ENCODE peak calls at places on chromosomes 2 and 18, in eight cellular contexts. P is fibroblast of the aortic adventitia; N is BE2C; F is NCI-H1105; Z is astrocyte of the cerebellum; G is adrenal gland; W is CD4-positive, alpha-beta T cell; D is iris pigment epithelial cell. K is an unnamed sample.
A peak's percentile ranks its signal among the peaks of the same experiment; 100 is the strongest.

GRCh38 chr18:45201489-45201888 is 413.8 kb upstream of the SLC14A2 start:
- DNase-seq in P (no peak), N (no peak), F (no peak), Z (no peak), G (no peak), W (no peak), D (no peak), K (no peak)

GRCh38 chr2:29016500-29016899 is 35.4 kb downstream of the TOGARAM2 start:
- DNase-seq in P (no peak), N (no peak), F (no peak), Z (no peak), G (peak; percentile 45), W (no peak), D (no peak), K (no peak)

GRCh38 chr18:36688020-36688965 is 140.5 kb downstream of the TPGS2 start:
- DNase-seq in P (peak; percentile 78), N (peak; percentile 59), F (peak; percentile 61), Z (peak; percentile 53), G (peak; percentile 67), W (no peak), D (peak; percentile 70), K (peak; percentile 41)

GRCh38 chr18:48629730-48630324 is 91.0 kb downstream of the CTIF start:
- DNase-seq in P (peak; percentile 99), N (peak; percentile 30), F (no peak), Z (peak; percentile 98), G (peak; percentile 42), W (no peak), D (peak; percentile 95), K (no peak)

GRCh38 chr2:134454931-134455330 is 201.1 kb downstream of the MGAT5 start:
- DNase-seq in P (no peak), N (no peak), F (no peak), Z (no peak), G (no peak), W (no peak), D (no peak), K (no peak)

GRCh38 chr2:125455110-125455509 is 1200.8 kb upstream of the GYPC start:
- DNase-seq in P (no peak), N (no peak), F (no peak), Z (no peak), G (no peak), W (no peak), D (no peak), K (no peak)

GRCh38 chr2:102736174-102736606 is 25.6 kb upstream of the TMEM182 start:
- DNase-seq in P (peak; percentile 16), N (peak; percentile 12), F (peak; percentile 38), Z (no peak), G (no peak), W (peak; percentile 0), D (peak; percentile 28), K (peak; percentile 3)

GRCh38 chr2:61715501-61715900 is 138.4 kb downstream of the FAM161A start:
- DNase-seq in P (no peak), N (no peak), F (no peak), Z (no peak), G (no peak), W (no peak), D (no peak), K (no peak)

GRCh38 chr2:96823203-96823602 is 7.1 kb downstream of the CNNM3 start:
- DNase-seq in P (peak; percentile 62), N (no peak), F (no peak), Z (no peak), G (no peak), W (no peak), D (no peak), K (no peak)

GRCh38 chr18:8685141-8685913 is 20.0 kb upstream of the MTCL1 start:
- DNase-seq in P (peak; percentile 67), N (no peak), F (peak; percentile 18), Z (peak; percentile 59), G (no peak), W (no peak), D (peak; percentile 39), K (no peak)

GRCh38 chr2:101823849-101824248 is 126.3 kb downstream of the MAP4K4 start:
- DNase-seq in P (no peak), N (no peak), F (no peak), Z (no peak), G (no peak), W (no peak), D (peak; percentile 80), K (no peak)

GRCh38 chr2:187976259-187976658 is 315.4 kb upstream of the GULP1 start:
- DNase-seq in P (no peak), N (no peak), F (no peak), Z (no peak), G (no peak), W (no peak), D (no peak), K (no peak)

GRCh38 chr18:24677011-24677410 is 216.6 kb downstream of the HRH4 start:
- DNase-seq in P (peak; percentile 32), N (no peak), F (no peak), Z (no peak), G (no peak), W (no peak), D (no peak), K (no peak)

GRCh38 chr2:154375625-154376020 is 322.9 kb upstream of the KCNJ3 start:
- DNase-seq in P (peak; percentile 73), N (peak; percentile 6), F (peak; percentile 19), Z (peak; percentile 49), G (no peak), W (no peak), D (peak; percentile 32), K (peak; percentile 3)

GRCh38 chr2:73931531-73932500 is 5.1 kb downstream of the DGUOK start:
- DNase-seq in P (no peak), N (no peak), F (no peak), Z (no peak), G (no peak), W (no peak), D (peak; percentile 73), K (no peak)

GRCh38 chr2:15973446-15974202 is 33.3 kb downstream of the MYCN start:
- DNase-seq in P (no peak), N (peak; percentile 91), F (no peak), Z (no peak), G (no peak), W (no peak), D (no peak), K (no peak)

GRCh38 chr2:1136071-1136470 is 185.4 kb downstream of the SNTG2 start:
- DNase-seq in P (no peak), N (no peak), F (no peak), Z (no peak), G (no peak), W (no peak), D (no peak), K (peak; percentile 9)

GRCh38 chr2:122520212-122520611 is 764.8 kb downstream of the TSN start:
- DNase-seq in P (no peak), N (no peak), F (no peak), Z (no peak), G (no peak), W (no peak), D (no peak), K (no peak)